ENCODE peak calls at places on chromosomes 16 and 17, in four cellular contexts. One of them, this sample, is unnamed.

GRCh38 chr17:81574643-81574956 is 22.4 kb upstream of the FAAP100 start:
- DNase-seq in fibroblast of mammary gland: no peak
- DNase-seq in AG08395: no peak
- DNase-seq in naive thymus-derived CD4-positive, alpha-beta T cell: no peak
- DNase-seq in this sample: no peak

GRCh38 chr16:25126820-25127232 is 15.3 kb downstream of the LCMT1 start:
- DNase-seq in fibroblast of mammary gland: peak
- DNase-seq in AG08395: peak
- DNase-seq in naive thymus-derived CD4-positive, alpha-beta T cell: no peak
- DNase-seq in this sample: peak

GRCh38 chr16:4450921-4451619 is 23.4 kb downstream of the NMRAL1 start:
- DNase-seq in fibroblast of mammary gland: no peak
- DNase-seq in AG08395: no peak
- DNase-seq in naive thymus-derived CD4-positive, alpha-beta T cell: no peak
- DNase-seq in this sample: no peak

GRCh38 chr16:77788196-77789084 is at the start of gene VAT1L:
- DNase-seq in fibroblast of mammary gland: peak
- DNase-seq in AG08395: peak
- DNase-seq in naive thymus-derived CD4-positive, alpha-beta T cell: no peak
- DNase-seq in this sample: no peak

GRCh38 chr16:85104821-85105391 is 7.4 kb downstream of the CIBAR2 start:
- DNase-seq in fibroblast of mammary gland: no peak
- DNase-seq in AG08395: no peak
- DNase-seq in naive thymus-derived CD4-positive, alpha-beta T cell: no peak
- DNase-seq in this sample: no peak

GRCh38 chr17:8189041-8189710 is 804 bp downstream of the BORCS6 start:
- DNase-seq in fibroblast of mammary gland: no peak
- DNase-seq in AG08395: no peak
- DNase-seq in naive thymus-derived CD4-positive, alpha-beta T cell: peak
- DNase-seq in this sample: no peak

GRCh38 chr17:20996724-20997615 is 45.8 kb downstream of the USP22 start:
- DNase-seq in fibroblast of mammary gland: no peak
- DNase-seq in AG08395: no peak
- DNase-seq in naive thymus-derived CD4-positive, alpha-beta T cell: no peak
- DNase-seq in this sample: no peak

GRCh38 chr17:40872416-40872815 is 5.4 kb upstream of the KRT12 start:
- DNase-seq in fibroblast of mammary gland: no peak
- DNase-seq in AG08395: no peak
- DNase-seq in naive thymus-derived CD4-positive, alpha-beta T cell: no peak
- DNase-seq in this sample: no peak

GRCh38 chr17:5516060-5516792 is 29.9 kb downstream of the MIS12 start:
- DNase-seq in fibroblast of mammary gland: peak
- DNase-seq in AG08395: peak
- DNase-seq in naive thymus-derived CD4-positive, alpha-beta T cell: no peak
- DNase-seq in this sample: peak

GRCh38 chr17:48310748-48311213 is 119.2 kb downstream of the SKAP1 start:
- DNase-seq in fibroblast of mammary gland: no peak
- DNase-seq in AG08395: no peak
- DNase-seq in naive thymus-derived CD4-positive, alpha-beta T cell: no peak
- DNase-seq in this sample: no peak

GRCh38 chr17:67488161-67488560 is 111.1 kb downstream of the PITPNC1 start:
- DNase-seq in fibroblast of mammary gland: peak
- DNase-seq in AG08395: no peak
- DNase-seq in naive thymus-derived CD4-positive, alpha-beta T cell: no peak
- DNase-seq in this sample: no peak

GRCh38 chr16:48408688-48409087 is 23.5 kb upstream of the SIAH1 start:
- DNase-seq in fibroblast of mammary gland: peak
- DNase-seq in AG08395: peak
- DNase-seq in naive thymus-derived CD4-positive, alpha-beta T cell: no peak
- DNase-seq in this sample: peak

GRCh38 chr17:70829876-70830275 is 660.5 kb downstream of the KCNJ2 start:
- DNase-seq in fibroblast of mammary gland: no peak
- DNase-seq in AG08395: no peak
- DNase-seq in naive thymus-derived CD4-positive, alpha-beta T cell: no peak
- DNase-seq in this sample: no peak

GRCh38 chr17:44354582-44355309 is 8.9 kb downstream of the FAM171A2 start:
- DNase-seq in fibroblast of mammary gland: no peak
- DNase-seq in AG08395: no peak
- DNase-seq in naive thymus-derived CD4-positive, alpha-beta T cell: no peak
- DNase-seq in this sample: no peak

GRCh38 chr16:10040136-10041080 is 141.8 kb downstream of the GRIN2A start:
- DNase-seq in fibroblast of mammary gland: no peak
- DNase-seq in AG08395: no peak
- DNase-seq in naive thymus-derived CD4-positive, alpha-beta T cell: no peak
- DNase-seq in this sample: no peak

GRCh38 chr16:11405331-11406176 is 60.3 kb downstream of the RMI2 start:
- DNase-seq in fibroblast of mammary gland: peak
- DNase-seq in AG08395: peak
- DNase-seq in naive thymus-derived CD4-positive, alpha-beta T cell: no peak
- DNase-seq in this sample: no peak

GRCh38 chr17:11506635-11507034 is 91.6 kb upstream of the DNAH9 start:
- DNase-seq in fibroblast of mammary gland: no peak
- DNase-seq in AG08395: no peak
- DNase-seq in naive thymus-derived CD4-positive, alpha-beta T cell: no peak
- DNase-seq in this sample: no peak

GRCh38 chr17:7912927-7913524 is 3.1 kb downstream of the RNF227 start:
- DNase-seq in fibroblast of mammary gland: peak
- DNase-seq in AG08395: peak
- DNase-seq in naive thymus-derived CD4-positive, alpha-beta T cell: no peak
- DNase-seq in this sample: peak

GRCh38 chr17:8397636-8398035 is at the start of gene RNF222:
- DNase-seq in fibroblast of mammary gland: no peak
- DNase-seq in AG08395: no peak
- DNase-seq in naive thymus-derived CD4-positive, alpha-beta T cell: no peak
- DNase-seq in this sample: no peak

GRCh38 chr16:1999866-2000514 is 9.6 kb downstream of the ZNF598 start:
- DNase-seq in fibroblast of mammary gland: no peak
- DNase-seq in AG08395: no peak
- DNase-seq in naive thymus-derived CD4-positive, alpha-beta T cell: no peak
- DNase-seq in this sample: no peak

GRCh38 chr16:23433261-23433920 is 19.6 kb downstream of the COG7 start:
- DNase-seq in fibroblast of mammary gland: no peak
- DNase-seq in AG08395: no peak
- DNase-seq in naive thymus-derived CD4-positive, alpha-beta T cell: no peak
- DNase-seq in this sample: no peak

GRCh38 chr17:6752068-6752909 is 3.6 kb upstream of the XAF1 start:
- DNase-seq in fibroblast of mammary gland: peak
- DNase-seq in AG08395: peak
- DNase-seq in naive thymus-derived CD4-positive, alpha-beta T cell: no peak
- DNase-seq in this sample: peak

GRCh38 chr17:57366558-57367351 is 110.4 kb downstream of the MSI2 start:
- DNase-seq in fibroblast of mammary gland: no peak
- DNase-seq in AG08395: no peak
- DNase-seq in naive thymus-derived CD4-positive, alpha-beta T cell: no peak
- DNase-seq in this sample: no peak

GRCh38 chr17:14737984-14738651 is 437.2 kb downstream of the HS3ST3B1 start:
- DNase-seq in fibroblast of mammary gland: peak
- DNase-seq in AG08395: peak
- DNase-seq in naive thymus-derived CD4-positive, alpha-beta T cell: peak
- DNase-seq in this sample: peak